ENCODE peak calls at places on chromosome 19, in four cellular contexts. A, I, E and U are unnamed samples.

GRCh38 chr19:30557927-30558557 is 185.9 kb downstream of the ZNF536 start:
- DNase-seq in E (no peak), I (no peak), A (no peak), U (no peak)

GRCh38 chr19:13887529-13887928 is 10.6 kb downstream of the NANOS3 start:
- DNase-seq in E (no peak), I (peak), A (no peak), U (no peak)

GRCh38 chr19:47681936-47682335 is 31.3 kb upstream of the EHD2 start:
- DNase-seq in I (no peak), A (no peak), E (no peak), U (no peak)

GRCh38 chr19:6925801-6926751 is 38.7 kb downstream of the ADGRE1 start:
- DNase-seq in I (peak), E (no peak), A (no peak), U (no peak)

GRCh38 chr19:30069535-30070197 is 127.6 kb downstream of the URI1 start:
- DNase-seq in I (no peak), A (no peak), E (no peak), U (no peak)

GRCh38 chr19:11325544-11325943 is 13.9 kb downstream of the RAB3D start:
- DNase-seq in E (no peak), I (no peak), A (no peak), U (no peak)

GRCh38 chr19:50000038-50000890 is 24.9 kb downstream of the VRK3 start:
- DNase-seq in I (no peak), A (no peak), E (no peak), U (no peak)

GRCh38 chr19:48926909-48927308 is 6.6 kb upstream of the DHDH start:
- DNase-seq in A (peak), E (peak), I (peak), U (no peak)

GRCh38 chr19:11268783-11269267 is 6.5 kb upstream of the DOCK6 start:
- DNase-seq in E (no peak), I (peak), A (peak), U (no peak)

GRCh38 chr19:5588906-5589676 is 21.3 kb upstream of the TINCR start:
- DNase-seq in E (no peak), A (no peak), I (no peak), U (no peak)

GRCh38 chr19:35207391-35207871 is 21.1 kb downstream of the FAM187B start:
- DNase-seq in I (no peak), E (peak), A (no peak), U (no peak)

GRCh38 chr19:13100031-13100588 is 2.5 kb downstream of the LYL1 start:
- DNase-seq in I (no peak), A (no peak), E (peak), U (peak)

GRCh38 chr19:13398780-13399726 is 107.2 kb downstream of the CACNA1A start:
- DNase-seq in I (peak), A (no peak), E (no peak), U (no peak)

GRCh38 chr19:14563989-14564650 is 7.7 kb downstream of the NDUFB7 start:
- DNase-seq in I (peak), E (peak), A (no peak), U (peak)

GRCh38 chr19:51116736-51117135 is 8.0 kb upstream of the SIGLEC9 start:
- DNase-seq in E (no peak), I (no peak), A (no peak), U (no peak)